ENCODE peak calls at places on chromosome 9, in seven cellular contexts. One of them, this sample, is unnamed.

GRCh38 chr9:72396247-72397091 is 31.5 kb upstream of the ZFAND5 start:
- DNase-seq in mammary epithelial cell: peak
- DNase-seq in heart left ventricle: no peak
- DNase-seq in lung: peak
- DNase-seq in vagina: no peak
- DNase-seq in OCI-LY7: no peak
- DNase-seq in brain microvascular endothelial cell: no peak
- DNase-seq in this sample: peak

GRCh38 chr9:78029601-78030552 is 1.7 kb downstream of the GNAQ start:
- DNase-seq in mammary epithelial cell: no peak
- DNase-seq in heart left ventricle: no peak
- DNase-seq in lung: no peak
- DNase-seq in vagina: no peak
- DNase-seq in OCI-LY7: no peak
- DNase-seq in brain microvascular endothelial cell: no peak
- DNase-seq in this sample: no peak

GRCh38 chr9:113302792-113303418 is at the start of gene RNF183:
- DNase-seq in mammary epithelial cell: no peak
- DNase-seq in heart left ventricle: no peak
- DNase-seq in lung: no peak
- DNase-seq in vagina: no peak
- DNase-seq in OCI-LY7: no peak
- DNase-seq in brain microvascular endothelial cell: no peak
- DNase-seq in this sample: no peak

GRCh38 chr9:72509053-72509452 is 12.4 kb upstream of the TMC1 start:
- DNase-seq in mammary epithelial cell: peak
- DNase-seq in heart left ventricle: no peak
- DNase-seq in lung: no peak
- DNase-seq in vagina: no peak
- DNase-seq in OCI-LY7: no peak
- DNase-seq in brain microvascular endothelial cell: no peak
- DNase-seq in this sample: no peak

GRCh38 chr9:124840300-124840833 is 12.9 kb upstream of the WDR38 start:
- DNase-seq in mammary epithelial cell: no peak
- DNase-seq in heart left ventricle: no peak
- DNase-seq in lung: no peak
- DNase-seq in vagina: no peak
- DNase-seq in OCI-LY7: no peak
- DNase-seq in brain microvascular endothelial cell: no peak
- DNase-seq in this sample: peak

GRCh38 chr9:93263334-93264229 is 79.6 kb downstream of the WNK2 start:
- DNase-seq in mammary epithelial cell: no peak
- DNase-seq in heart left ventricle: no peak
- DNase-seq in lung: no peak
- DNase-seq in vagina: no peak
- DNase-seq in OCI-LY7: peak
- DNase-seq in brain microvascular endothelial cell: no peak
- DNase-seq in this sample: no peak

GRCh38 chr9:69474821-69475220 is 149.8 kb downstream of the ENTREP1 start:
- DNase-seq in mammary epithelial cell: no peak
- DNase-seq in heart left ventricle: no peak
- DNase-seq in lung: no peak
- DNase-seq in vagina: no peak
- DNase-seq in OCI-LY7: no peak
- DNase-seq in brain microvascular endothelial cell: no peak
- DNase-seq in this sample: no peak

GRCh38 chr9:125476645-125477044 is 215.0 kb downstream of the GAPVD1 start:
- DNase-seq in mammary epithelial cell: no peak
- DNase-seq in heart left ventricle: no peak
- DNase-seq in lung: no peak
- DNase-seq in vagina: no peak
- DNase-seq in OCI-LY7: no peak
- DNase-seq in brain microvascular endothelial cell: no peak
- DNase-seq in this sample: no peak

GRCh38 chr9:16825364-16825763 is 45.1 kb downstream of the BNC2 start:
- DNase-seq in mammary epithelial cell: no peak
- DNase-seq in heart left ventricle: no peak
- DNase-seq in lung: no peak
- DNase-seq in vagina: no peak
- DNase-seq in OCI-LY7: no peak
- DNase-seq in brain microvascular endothelial cell: no peak
- DNase-seq in this sample: no peak

GRCh38 chr9:127384901-127385300 is 12.1 kb upstream of the SLC2A8 start:
- DNase-seq in mammary epithelial cell: no peak
- DNase-seq in heart left ventricle: peak
- DNase-seq in lung: no peak
- DNase-seq in vagina: peak
- DNase-seq in OCI-LY7: no peak
- DNase-seq in brain microvascular endothelial cell: no peak
- DNase-seq in this sample: no peak

GRCh38 chr9:95989304-95989703 is 113.8 kb downstream of the ERCC6L2 start:
- DNase-seq in mammary epithelial cell: peak
- DNase-seq in heart left ventricle: no peak
- DNase-seq in lung: no peak
- DNase-seq in vagina: no peak
- DNase-seq in OCI-LY7: no peak
- DNase-seq in brain microvascular endothelial cell: no peak
- DNase-seq in this sample: no peak

GRCh38 chr9:95991326-95991725 is 115.8 kb downstream of the ERCC6L2 start:
- DNase-seq in mammary epithelial cell: no peak
- DNase-seq in heart left ventricle: no peak
- DNase-seq in lung: no peak
- DNase-seq in vagina: no peak
- DNase-seq in OCI-LY7: no peak
- DNase-seq in brain microvascular endothelial cell: no peak
- DNase-seq in this sample: no peak

GRCh38 chr9:95993342-95993741 is 117.9 kb downstream of the ERCC6L2 start:
- DNase-seq in mammary epithelial cell: no peak
- DNase-seq in heart left ventricle: no peak
- DNase-seq in lung: no peak
- DNase-seq in vagina: no peak
- DNase-seq in OCI-LY7: no peak
- DNase-seq in brain microvascular endothelial cell: no peak
- DNase-seq in this sample: no peak

DNA sequence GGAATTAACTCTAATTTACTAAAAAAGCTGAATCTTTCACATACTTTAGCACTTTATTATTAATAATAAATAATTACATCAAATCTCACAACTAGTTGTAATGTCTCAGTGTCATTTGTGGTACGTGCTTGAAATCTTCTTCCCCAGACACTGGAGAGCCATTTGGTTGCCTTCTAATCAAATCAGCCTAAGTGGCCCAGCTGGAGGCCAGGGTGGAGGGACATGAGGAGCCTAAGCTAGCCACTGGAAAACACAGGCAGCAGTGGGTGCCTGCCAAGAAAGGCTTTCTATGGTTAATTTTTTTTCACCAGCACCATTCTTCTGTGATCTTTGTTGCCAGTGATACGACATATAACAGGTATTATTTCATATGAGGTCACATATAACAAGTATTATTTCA is 117.0 kb downstream of the ERCC6L2 start:
- DNase-seq in mammary epithelial cell: no peak
- DNase-seq in heart left ventricle: no peak
- DNase-seq in lung: no peak
- DNase-seq in vagina: no peak
- DNase-seq in OCI-LY7: no peak
- DNase-seq in brain microvascular endothelial cell: no peak
- DNase-seq in this sample: no peak
- H3K4me3 ChIP-seq in mammary epithelial cell: no peak
- H3K4me3 ChIP-seq in heart left ventricle: no peak
- H3K4me3 ChIP-seq in lung: no peak
- H3K4me3 ChIP-seq in vagina: no peak
- H3K4me3 ChIP-seq in OCI-LY7: no peak
- H3K4me3 ChIP-seq in brain microvascular endothelial cell: no peak
- H3K4me3 ChIP-seq in this sample: no peak

DNA sequence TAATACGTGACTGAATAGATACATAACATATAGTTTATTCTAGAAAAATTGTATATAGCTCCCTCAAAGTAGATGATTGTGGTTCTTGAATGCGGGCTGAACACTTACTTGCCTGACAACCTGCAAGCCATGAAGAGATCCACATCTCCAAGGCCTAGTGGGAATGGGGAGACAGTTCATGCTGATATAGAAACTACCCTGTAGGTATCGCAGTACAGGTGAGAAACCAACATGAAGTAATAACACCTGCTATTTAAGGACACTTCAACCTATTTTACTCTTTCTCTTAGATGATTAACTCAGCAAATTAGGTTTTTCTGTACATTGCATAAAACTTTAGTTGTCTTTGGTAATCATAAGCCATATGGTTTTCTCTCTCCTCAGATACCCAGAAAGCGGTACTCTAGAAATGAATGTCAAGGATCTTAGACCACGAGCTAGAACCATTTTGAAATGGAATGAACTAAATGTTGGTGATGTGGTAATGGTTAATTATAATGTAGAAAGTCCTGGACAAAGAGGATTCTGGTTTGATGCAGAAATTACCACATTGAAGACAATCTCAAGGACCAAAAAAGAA is 47.3 kb downstream of the UHRF2 start:
- DNase-seq in mammary epithelial cell: no peak
- DNase-seq in heart left ventricle: no peak
- DNase-seq in lung: no peak
- DNase-seq in vagina: no peak
- DNase-seq in OCI-LY7: no peak
- DNase-seq in brain microvascular endothelial cell: no peak
- DNase-seq in this sample: no peak
- H3K27ac ChIP-seq in mammary epithelial cell: no peak
- H3K27ac ChIP-seq in heart left ventricle: no peak
- H3K27ac ChIP-seq in lung: no peak
- H3K27ac ChIP-seq in vagina: no peak
- H3K27ac ChIP-seq in OCI-LY7: no peak
- H3K27ac ChIP-seq in brain microvascular endothelial cell: no peak
- H3K27ac ChIP-seq in this sample: no peak

GRCh38 chr9:37423508-37423907 is 1.0 kb downstream of the GRHPR start:
- DNase-seq in mammary epithelial cell: no peak
- DNase-seq in heart left ventricle: no peak
- DNase-seq in lung: no peak
- DNase-seq in vagina: no peak
- DNase-seq in OCI-LY7: no peak
- DNase-seq in brain microvascular endothelial cell: no peak
- DNase-seq in this sample: no peak
- H3K4me3 ChIP-seq in mammary epithelial cell: peak
- H3K4me3 ChIP-seq in heart left ventricle: peak
- H3K4me3 ChIP-seq in lung: peak
- H3K4me3 ChIP-seq in vagina: peak
- H3K4me3 ChIP-seq in OCI-LY7: peak
- H3K4me3 ChIP-seq in brain microvascular endothelial cell: peak
- H3K4me3 ChIP-seq in this sample: no peak

GRCh38 chr9:76677481-76678055 is 86.7 kb upstream of the PCA3 start:
- DNase-seq in mammary epithelial cell: no peak
- DNase-seq in heart left ventricle: no peak
- DNase-seq in lung: no peak
- DNase-seq in vagina: no peak
- DNase-seq in OCI-LY7: no peak
- DNase-seq in brain microvascular endothelial cell: no peak
- DNase-seq in this sample: no peak
- H3K27ac ChIP-seq in mammary epithelial cell: no peak
- H3K27ac ChIP-seq in heart left ventricle: no peak
- H3K27ac ChIP-seq in lung: no peak
- H3K27ac ChIP-seq in vagina: no peak
- H3K27ac ChIP-seq in OCI-LY7: no peak
- H3K27ac ChIP-seq in brain microvascular endothelial cell: no peak
- H3K27ac ChIP-seq in this sample: no peak

DNA sequence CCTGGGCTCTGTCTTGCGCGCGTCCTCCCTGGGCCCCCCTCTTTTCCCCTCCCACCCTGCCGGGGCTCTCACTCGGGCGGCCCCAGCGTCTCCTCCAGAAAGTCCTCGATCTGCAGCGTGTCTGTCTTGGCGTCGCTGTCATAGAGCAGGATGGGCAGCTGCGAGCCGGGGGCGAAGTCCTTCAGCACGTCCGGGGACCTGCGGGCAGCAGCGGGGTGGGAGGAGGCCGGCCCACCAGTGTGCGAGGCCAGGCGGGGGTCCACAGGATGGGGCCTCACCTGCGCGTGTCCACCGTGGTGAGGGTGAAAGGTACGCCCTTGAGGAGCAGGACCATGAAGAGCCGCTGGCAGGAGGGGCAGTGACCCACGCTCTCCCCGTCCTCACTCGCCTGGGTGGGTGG is 998 bp downstream of the CLIC3 start:
- DNase-seq in mammary epithelial cell: no peak
- DNase-seq in heart left ventricle: no peak
- DNase-seq in lung: no peak
- DNase-seq in vagina: no peak
- DNase-seq in OCI-LY7: no peak
- DNase-seq in brain microvascular endothelial cell: no peak
- DNase-seq in this sample: no peak
- H3K4me3 ChIP-seq in mammary epithelial cell: no peak
- H3K4me3 ChIP-seq in heart left ventricle: peak
- H3K4me3 ChIP-seq in lung: no peak
- H3K4me3 ChIP-seq in vagina: peak
- H3K4me3 ChIP-seq in OCI-LY7: no peak
- H3K4me3 ChIP-seq in brain microvascular endothelial cell: peak
- H3K4me3 ChIP-seq in this sample: no peak

GRCh38 chr9:18601026-18601425 is 127.1 kb downstream of the ADAMTSL1 start:
- DNase-seq in mammary epithelial cell: no peak
- DNase-seq in heart left ventricle: no peak
- DNase-seq in lung: no peak
- DNase-seq in vagina: no peak
- DNase-seq in OCI-LY7: no peak
- DNase-seq in brain microvascular endothelial cell: no peak
- DNase-seq in this sample: no peak

GRCh38 chr9:18594837-18595236 is 120.9 kb downstream of the ADAMTSL1 start:
- DNase-seq in mammary epithelial cell: peak
- DNase-seq in heart left ventricle: no peak
- DNase-seq in lung: no peak
- DNase-seq in vagina: no peak
- DNase-seq in OCI-LY7: no peak
- DNase-seq in brain microvascular endothelial cell: no peak
- DNase-seq in this sample: no peak

GRCh38 chr9:18601956-18602355 is 128.0 kb downstream of the ADAMTSL1 start:
- DNase-seq in mammary epithelial cell: no peak
- DNase-seq in heart left ventricle: no peak
- DNase-seq in lung: no peak
- DNase-seq in vagina: no peak
- DNase-seq in OCI-LY7: no peak
- DNase-seq in brain microvascular endothelial cell: no peak
- DNase-seq in this sample: no peak

GRCh38 chr9:18595597-18595996 is 121.6 kb downstream of the ADAMTSL1 start:
- DNase-seq in mammary epithelial cell: no peak
- DNase-seq in heart left ventricle: no peak
- DNase-seq in lung: no peak
- DNase-seq in vagina: no peak
- DNase-seq in OCI-LY7: no peak
- DNase-seq in brain microvascular endothelial cell: no peak
- DNase-seq in this sample: no peak

GRCh38 chr9:18596920-18597319 is 123.0 kb downstream of the ADAMTSL1 start:
- DNase-seq in mammary epithelial cell: peak
- DNase-seq in heart left ventricle: no peak
- DNase-seq in lung: no peak
- DNase-seq in vagina: no peak
- DNase-seq in OCI-LY7: no peak
- DNase-seq in brain microvascular endothelial cell: no peak
- DNase-seq in this sample: no peak
- H3K27ac ChIP-seq in mammary epithelial cell: no peak
- H3K27ac ChIP-seq in heart left ventricle: no peak
- H3K27ac ChIP-seq in lung: no peak
- H3K27ac ChIP-seq in vagina: no peak
- H3K27ac ChIP-seq in OCI-LY7: no peak
- H3K27ac ChIP-seq in brain microvascular endothelial cell: no peak
- H3K27ac ChIP-seq in this sample: no peak

This sample was measured in body of pancreas.